ENCODE peak calls at places on chromosomes 11 and 22, in seven cellular contexts. D is left ventricle myocardium inferior, J is A673, C is heart left ventricle, P is stomach, F is lower lobe of right lung, N is brain microvascular endothelial cell. Q is an unnamed sample. For H3K36me3, the result is how much of the 10 kb centered on the place peaks cover.

GRCh38 chr11:69249641-69250502 is 44.1 kb upstream of the MYEOV start:
- DNase-seq in D (no peak), J (no peak), C (no peak), P (no peak), F (peak), N (peak), Q (no peak)

GRCh38 chr11:14373941-14374646 is 15.1 kb upstream of the RRAS2 start:
- DNase-seq in D (no peak), J (no peak), C (no peak), P (peak), F (no peak), N (peak), Q (no peak)

GRCh38 chr11:58592760-58593472 is 14.1 kb downstream of the ZFP91 start:
- DNase-seq in D (no peak), J (no peak), C (no peak), P (no peak), F (no peak), N (no peak), Q (no peak)

GRCh38 chr22:45478108-45478771 is 24.4 kb upstream of the FBLN1 start:
- DNase-seq in D (no peak), J (no peak), C (no peak), P (no peak), F (peak), N (peak), Q (no peak)

GRCh38 chr11:71252782-71253730 is 679 bp upstream of the SHANK2 start:
- DNase-seq in D (no peak), J (no peak), C (no peak), P (peak), F (peak), N (peak), Q (no peak)

GRCh38 chr11:40647290-40647689 is 812.2 kb downstream of the LRRC4C start:
- DNase-seq in D (no peak), J (no peak), C (no peak), P (no peak), F (no peak), N (no peak), Q (no peak)

GRCh38 chr11:9600651-9601040 is 27.2 kb downstream of the WEE1 start:
- DNase-seq in D (no peak), J (no peak), C (no peak), P (no peak), F (no peak), N (no peak), Q (no peak)

GRCh38 chr11:121514998-121515671 is 62.4 kb upstream of the SORL1-AS1 start:
- DNase-seq in D (no peak), J (no peak), C (no peak), P (no peak), F (no peak), N (no peak), Q (no peak)

GRCh38 chr11:45028921-45029680 is 78.4 kb upstream of the TP53I11 start:
- DNase-seq in D (peak), J (no peak), C (no peak), P (no peak), F (no peak), N (no peak), Q (peak)

GRCh38 chr11:70377645-70378044 is 20.7 kb upstream of the CTTN start:
- DNase-seq in D (no peak), J (no peak), C (no peak), P (no peak), F (no peak), N (no peak), Q (no peak)

GRCh38 chr11:112357488-112357887 is 96.8 kb upstream of the PLET1 start:
- DNase-seq in D (no peak), J (no peak), C (no peak), P (no peak), F (no peak), N (no peak), Q (no peak)

GRCh38 chr11:108199446-108200321 is 22.8 kb downstream of the NPAT start:
- DNase-seq in D (no peak), J (no peak), C (no peak), P (no peak), F (peak), N (peak), Q (no peak)

GRCh38 chr11:120063686-120064340 is 74.1 kb downstream of the TRIM29 start:
- DNase-seq in D (no peak), J (no peak), C (no peak), P (no peak), F (no peak), N (no peak), Q (no peak)

GRCh38 chr22:49964493-49965290 is 4.1 kb downstream of the PIM3 start:
- DNase-seq in D (peak), J (no peak), C (peak), P (peak), F (peak), N (no peak), Q (peak)

GRCh38 chr11:70603756-70604211 is 205.5 kb downstream of the CTTN start:
- DNase-seq in D (no peak), J (no peak), C (peak), P (no peak), F (peak), N (no peak), Q (no peak)

GRCh38 chr22:42803454-42803853 is 53.6 kb downstream of the ARFGAP3 start:
- DNase-seq in D (peak), J (no peak), C (no peak), P (peak), F (no peak), N (no peak), Q (peak)

GRCh38 chr11:83611616-83612015 is 325.4 kb upstream of the CCDC90B start:
- DNase-seq in D (no peak), J (no peak), C (no peak), P (no peak), F (no peak), N (no peak), Q (no peak)

GRCh38 chr11:95925011-95925410 is 1.1 kb upstream of the MTMR2 start:
- DNase-seq in D (no peak), J (no peak), C (no peak), P (no peak), F (no peak), N (no peak), Q (no peak)

GRCh38 chr11:59822989-59823566 is 12.5 kb upstream of the MRPL16 start:
- DNase-seq in D (no peak), J (peak), C (no peak), P (peak), F (no peak), N (peak), Q (peak)

GRCh38 chr11:115238802-115239201 is 265.4 kb downstream of the CADM1 start:
- DNase-seq in D (no peak), J (no peak), C (no peak), P (no peak), F (no peak), N (no peak), Q (no peak)

GRCh38 chr11:96464695-96465307 is 75.0 kb downstream of the JRKL start:
- DNase-seq in D (no peak), J (peak), C (no peak), P (no peak), F (no peak), N (peak), Q (peak)

GRCh38 chr11:2211113-2211971 is 39.7 kb upstream of the TH start:
- DNase-seq in D (no peak), J (no peak), C (no peak), P (peak), F (no peak), N (no peak), Q (no peak)

GRCh38 chr11:104319396-104319795 is 155.4 kb upstream of the PDGFD start:
- DNase-seq in D (no peak), J (no peak), C (no peak), P (no peak), F (no peak), N (no peak), Q (peak)

GRCh38 chr11:72239296-72239848 is 4.6 kb downstream of the PHOX2A start:
- DNase-seq in D (peak), J (no peak), C (peak), P (no peak), F (peak), N (no peak), Q (peak)

GRCh38 chr11:115518983-115519382 is 14.8 kb upstream of the CADM1 start:
- DNase-seq in D (no peak), J (no peak), C (no peak), P (no peak), F (no peak), N (no peak), Q (no peak)

DNA sequence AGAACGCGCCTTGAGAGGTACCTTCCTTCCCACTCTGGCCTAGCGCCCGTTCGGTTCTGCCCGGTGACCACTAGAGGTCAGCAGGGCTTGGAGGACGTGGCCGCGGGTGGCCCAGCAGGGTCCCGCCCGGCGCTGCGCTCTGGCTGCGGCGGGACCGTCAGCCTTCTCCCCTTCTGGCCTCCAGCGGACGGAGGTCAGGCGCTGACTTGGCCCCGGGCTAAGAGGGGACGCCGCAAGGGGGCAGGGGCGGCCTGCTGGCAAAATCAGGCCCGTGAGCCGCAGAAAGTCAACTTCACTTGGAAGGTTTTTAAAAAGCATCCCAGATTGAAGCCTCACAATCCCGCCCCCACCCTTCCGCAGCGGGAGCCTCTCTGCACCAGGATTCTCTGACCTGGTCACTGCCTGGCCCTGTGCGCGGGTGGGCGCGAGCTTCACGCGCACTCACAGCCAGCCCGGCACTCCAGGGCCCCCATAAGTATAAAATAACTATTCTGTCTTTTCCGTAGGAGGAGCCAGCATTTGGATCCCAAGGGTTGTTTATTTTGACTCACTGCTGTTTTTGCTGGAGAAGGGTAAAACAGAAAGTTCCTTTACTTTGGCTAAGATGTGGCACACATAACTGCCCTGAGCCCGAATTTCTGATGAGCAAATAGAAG is 23.2 kb upstream of the ZBTB16 start:
- DNase-seq in D (peak), J (peak), C (peak), P (peak), F (peak), N (no peak), Q (peak)
- TF ChIP-seq CTCF in D (peak), J (peak), C (peak), P (peak), F (peak), N (peak), Q (peak)

GRCh38 chr22:38484244-38484643 is 16.3 kb downstream of the KDELR3 start:
- DNase-seq in D (no peak), J (no peak), C (no peak), P (no peak), F (no peak), N (no peak), Q (no peak)
- H3K36me3 ChIP-seq in D (half or more), J (half or more), C (half or more), P (half or more), F (half or more), N (half or more), Q (half or more)

GRCh38 chr22:23849009-23850006 is 8.4 kb upstream of the SLC2A11 start:
- DNase-seq in D (peak), J (peak), C (peak), P (peak), F (peak), N (peak), Q (peak)
- H3K4me3 ChIP-seq in D (peak), J (peak), C (no peak), P (peak), F (no peak), N (peak), Q (no peak)

DNA sequence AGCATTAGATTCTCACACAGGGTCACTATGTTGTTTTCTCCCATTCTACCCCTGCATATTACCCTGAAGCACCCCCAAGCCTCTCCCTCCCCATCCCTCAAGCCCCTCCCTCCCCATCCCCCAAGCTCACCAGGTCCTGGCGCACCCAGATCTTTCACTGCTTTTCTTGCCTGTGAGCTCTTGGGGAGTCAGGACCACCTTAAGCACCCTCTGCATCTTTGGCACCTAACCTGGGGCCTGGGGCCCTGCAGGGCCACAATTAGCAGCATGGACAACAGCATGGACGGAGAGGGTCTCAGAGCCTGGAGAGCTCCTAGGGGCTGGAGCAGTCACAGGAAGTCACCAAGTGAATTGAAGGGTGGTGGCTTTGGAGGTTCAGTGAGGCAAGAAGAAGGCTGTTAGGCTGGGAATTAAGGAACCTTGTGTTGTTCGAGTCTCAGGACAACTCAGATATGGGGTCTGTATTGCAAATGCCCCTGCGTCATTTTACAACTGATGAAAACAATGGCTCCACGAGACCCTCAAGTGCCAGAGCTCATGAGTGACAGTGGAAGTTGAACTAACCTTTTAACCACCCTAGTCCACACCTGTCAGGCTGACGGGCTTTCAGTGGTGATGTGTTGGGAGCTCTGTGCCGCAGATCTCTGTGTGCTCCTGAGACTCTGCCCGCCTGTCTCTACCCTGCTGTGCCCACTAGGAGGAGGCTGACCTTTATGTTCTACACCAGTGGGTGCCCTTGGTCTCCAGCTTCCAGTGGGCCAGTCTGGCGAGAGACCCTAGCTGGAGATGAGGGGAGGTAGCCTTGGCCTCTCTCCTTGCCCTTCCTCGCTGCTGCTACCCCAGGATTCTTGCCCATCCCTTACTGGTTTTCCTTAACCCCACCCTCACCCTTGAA is 111.3 kb upstream of the OR4B1 start:
- DNase-seq in D (no peak), J (no peak), C (no peak), P (no peak), F (no peak), N (no peak), Q (no peak)
- TF ChIP-seq CTCF in D (no peak), J (no peak), C (no peak), P (no peak), F (no peak), N (no peak), Q (no peak)

GRCh38 chr11:8075119-8075726 is 5.8 kb upstream of the TUB start:
- DNase-seq in D (no peak), J (no peak), C (no peak), P (no peak), F (no peak), N (no peak), Q (no peak)
- H3K36me3 ChIP-seq in D (under half), J (under half), C (under half), P (under half), F (under half), N (under half), Q (under half)

GRCh38 chr22:37230673-37231405 is 13.2 kb downstream of the RAC2 start:
- DNase-seq in D (no peak), J (no peak), C (no peak), P (no peak), F (peak), N (no peak), Q (no peak)
- H3K4me3 ChIP-seq in D (no peak), J (no peak), C (no peak), P (no peak), F (no peak), N (no peak), Q (no peak)

GRCh38 chr11:133898770-133899115 is 53.4 kb upstream of the SPATA19 start:
- DNase-seq in D (no peak), J (no peak), C (no peak), P (peak), F (peak), N (no peak), Q (peak)
- TF ChIP-seq CTCF in D (no peak), J (no peak), C (no peak), P (no peak), F (no peak), N (no peak), Q (no peak)

GRCh38 chr11:66265531-66266377 is 2.7 kb upstream of the RAB1B start:
- DNase-seq in D (no peak), J (no peak), C (no peak), P (no peak), F (no peak), N (no peak), Q (no peak)
- H3K36me3 ChIP-seq in D (under half), J (under half), C (under half), P (half or more), F (under half), N (under half), Q (under half)

GRCh38 chr11:10899542-10899830 is 41.6 kb upstream of the ZBED5 start:
- DNase-seq in D (peak), J (no peak), C (peak), P (no peak), F (peak), N (no peak), Q (peak)

GRCh38 chr11:10898763-10899541 is 41.1 kb upstream of the ZBED5 start:
- DNase-seq in D (no peak), J (no peak), C (no peak), P (no peak), F (peak), N (no peak), Q (no peak)

GRCh38 chr11:10896493-10896892 is 38.6 kb upstream of the ZBED5 start:
- DNase-seq in D (no peak), J (no peak), C (no peak), P (no peak), F (no peak), N (no peak), Q (no peak)

GRCh38 chr11:10897150-10897549 is 39.3 kb upstream of the ZBED5 start:
- DNase-seq in D (no peak), J (no peak), C (no peak), P (no peak), F (no peak), N (no peak), Q (no peak)

DNA sequence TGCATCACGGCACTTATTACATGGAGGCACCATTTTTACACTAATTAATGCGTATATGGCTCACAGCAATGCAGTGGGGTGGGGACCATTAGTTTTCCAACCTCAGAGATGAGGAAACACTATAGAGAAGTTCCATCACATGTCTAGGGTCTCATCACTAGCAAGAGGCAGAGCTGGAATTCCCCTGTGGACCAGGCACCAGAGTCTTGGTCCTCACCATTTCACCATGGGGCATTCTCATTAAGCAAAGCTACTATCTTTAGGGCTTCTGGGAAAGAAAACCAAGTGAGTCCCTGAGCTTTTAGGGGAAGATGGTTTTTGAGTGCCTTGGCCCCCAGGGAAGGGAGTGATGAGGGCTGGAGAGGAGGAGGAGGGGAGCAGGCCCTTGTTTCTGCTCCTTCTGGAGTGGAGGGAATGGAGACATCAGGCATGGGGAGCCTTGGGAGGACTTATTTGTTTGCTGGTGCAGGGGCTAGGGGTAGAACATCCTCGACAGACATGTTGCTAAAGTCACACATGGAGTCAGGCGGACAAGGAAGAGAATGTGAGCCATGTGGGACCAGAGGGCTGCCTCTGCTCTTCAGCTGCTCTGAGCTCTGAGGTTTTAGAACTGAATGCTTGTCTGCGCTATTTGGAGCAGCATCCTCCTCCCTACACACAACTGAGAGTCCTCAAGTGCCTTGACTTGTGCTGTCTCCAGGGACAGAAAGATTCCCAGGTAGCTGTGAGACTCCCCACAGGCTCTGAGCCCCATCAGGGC is 40.3 kb upstream of the ZBED5 start:
- DNase-seq in D (no peak), J (no peak), C (no peak), P (no peak), F (no peak), N (no peak), Q (no peak)
- H3K4me3 ChIP-seq in D (peak), J (no peak), C (no peak), P (no peak), F (peak), N (no peak), Q (no peak)

GRCh38 chr22:17366830-17367229 is 2.4 kb upstream of the CECR2 start:
- DNase-seq in D (peak), J (peak), C (peak), P (no peak), F (no peak), N (no peak), Q (peak)
- TF ChIP-seq CTCF in D (peak), J (peak), C (peak), P (no peak), F (peak), N (peak), Q (peak)